ENCODE peak calls at places on chromosomes 12 and 14, in eight cellular contexts. C, I, M, D, Z, T, P and L are unnamed samples.

GRCh38 chr14:93749081-93749430 is 39.2 kb downstream of the PRIMA1 start:
- DNase-seq in C (no peak), I (no peak), M (no peak), D (no peak), Z (no peak), T (no peak), P (no peak), L (no peak)

GRCh38 chr12:110906088-110906487 is 14.3 kb downstream of the MYL2 start:
- DNase-seq in C (no peak), I (peak; percentile 6), M (no peak), D (no peak), Z (no peak), T (no peak), P (no peak), L (no peak)

GRCh38 chr14:24232645-24233537 is at the start of gene GMPR2:
- DNase-seq in C (no peak), I (no peak), M (no peak), D (no peak), Z (no peak), T (no peak), P (no peak), L (no peak)

GRCh38 chr14:57302883-57303282 is 34.1 kb downstream of the AP5M1 start:
- DNase-seq in C (no peak), I (no peak), M (no peak), D (no peak), Z (no peak), T (peak; percentile 18), P (no peak), L (no peak)

GRCh38 chr14:58198086-58198485 is 1.9 kb upstream of the ACTR10 start:
- DNase-seq in C (no peak), I (no peak), M (no peak), D (no peak), Z (no peak), T (no peak), P (no peak), L (no peak)

GRCh38 chr12:131061041-131061806 is 107.5 kb downstream of the ADGRD1 start:
- DNase-seq in C (peak; percentile 57), I (no peak), M (no peak), D (no peak), Z (no peak), T (no peak), P (no peak), L (no peak)

GRCh38 chr12:110310754-110311153 is 29.7 kb downstream of the ATP2A2 start:
- DNase-seq in C (no peak), I (no peak), M (no peak), D (no peak), Z (no peak), T (no peak), P (no peak), L (no peak)

GRCh38 chr12:120231316-120232011 is 30.6 kb upstream of the RPLP0 start:
- DNase-seq in C (no peak), I (peak; percentile 59), M (peak; percentile 73), D (peak; percentile 93), Z (no peak), T (peak; percentile 86), P (peak; percentile 97), L (peak; percentile 52)

GRCh38 chr12:54479421-54479820 is 6.0 kb upstream of the GTSF1 start:
- DNase-seq in C (no peak), I (no peak), M (no peak), D (no peak), Z (no peak), T (peak; percentile 67), P (no peak), L (no peak)

GRCh38 chr14:104342435-104343293 is 204.3 kb downstream of the KIF26A start:
- DNase-seq in C (peak; percentile 60), I (no peak), M (peak; percentile 21), D (no peak), Z (peak; percentile 68), T (no peak), P (no peak), L (peak; percentile 6)

GRCh38 chr12:117412465-117413190 is 51.2 kb upstream of the NOS1 start:
- DNase-seq in C (peak; percentile 36), I (peak; percentile 58), M (no peak), D (no peak), Z (no peak), T (no peak), P (no peak), L (no peak)

GRCh38 chr12:59322473-59322872 is 273.4 kb upstream of the SLC16A7 start:
- DNase-seq in C (no peak), I (peak; percentile 19), M (peak; percentile 70), D (no peak), Z (no peak), T (no peak), P (no peak), L (no peak)

DNA sequence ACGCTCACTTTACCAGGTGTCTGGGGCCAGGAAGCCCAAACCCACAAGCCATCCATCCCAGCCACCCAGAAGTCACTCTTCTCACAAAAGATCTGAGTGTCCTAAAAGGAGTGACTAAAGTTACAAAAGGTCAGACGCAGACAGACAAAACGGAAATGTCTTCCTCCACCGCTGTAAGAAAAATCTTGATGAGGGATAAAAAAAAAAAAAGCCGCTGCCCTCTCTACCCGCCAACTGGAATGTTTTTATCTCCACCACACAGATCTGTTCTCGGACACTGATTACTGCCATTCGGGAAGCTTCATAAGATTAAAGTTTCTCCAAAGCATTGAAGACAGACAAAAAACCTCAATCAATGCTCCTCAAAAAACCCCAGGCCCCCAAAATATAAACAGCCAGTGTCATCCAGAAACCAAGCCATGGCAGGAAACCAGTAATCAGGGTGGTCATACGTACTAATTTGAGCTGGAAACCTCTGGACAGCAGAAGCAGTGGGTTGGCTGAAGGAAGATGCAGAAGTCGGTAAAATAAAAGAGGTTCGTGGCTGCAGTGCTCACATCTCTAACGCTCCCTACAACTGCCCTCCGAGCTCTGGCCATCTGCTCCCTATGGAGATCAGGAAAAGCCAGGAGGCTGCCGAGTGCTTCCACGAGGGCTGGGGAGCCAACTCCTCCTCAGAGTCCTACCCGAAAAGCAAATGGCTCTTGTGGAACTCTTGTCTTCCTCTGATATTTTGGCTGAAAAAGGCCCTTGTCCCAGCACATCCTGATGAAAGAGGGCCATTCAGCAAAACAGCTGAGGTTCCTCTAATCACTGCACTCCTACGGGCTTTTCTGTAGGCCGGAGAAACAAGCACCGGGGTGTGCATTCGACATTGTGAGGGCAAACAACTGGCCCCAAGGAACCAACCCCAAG is 30.3 kb downstream of the SSH1 start:
- DNase-seq in C (no peak), I (no peak), M (no peak), D (peak; percentile 58), Z (no peak), T (peak; percentile 69), P (no peak), L (no peak)
- H3K27ac ChIP-seq in C (peak overlapping the region; percentile 86), I (peak overlapping the region; percentile 90), M (peak overlapping the region; percentile 86), D (peak overlapping the region; percentile 100), Z (peak overlapping the region; percentile 72), T (peak overlapping the region; percentile 80), P (no peak overlapping the region), L (no peak overlapping the region)

DNA sequence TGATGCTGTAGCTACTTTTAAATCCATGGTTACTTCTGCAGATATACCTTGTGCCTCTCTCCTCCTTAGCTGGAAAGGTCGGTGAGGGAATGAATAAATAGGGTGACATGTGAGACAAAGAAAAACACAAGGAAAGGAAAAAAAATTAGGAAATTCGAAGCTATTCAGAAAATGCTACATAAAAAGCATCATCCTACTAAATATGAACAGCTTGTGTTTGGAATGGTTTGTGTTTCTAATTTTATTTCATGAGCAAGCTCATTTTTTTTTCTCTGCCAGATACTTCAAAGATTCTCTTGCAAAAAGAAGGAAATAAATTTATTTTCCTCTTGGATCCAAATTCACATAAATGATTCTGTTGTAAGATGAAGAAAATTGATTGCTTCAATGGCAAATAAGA is 186.3 kb upstream of the NUDT4 start:
- DNase-seq in C (no peak), I (no peak), M (no peak), D (no peak), Z (no peak), T (no peak), P (no peak), L (no peak)
- H3K27ac ChIP-seq in C (no peak overlapping the region), I (no peak overlapping the region), M (peak overlapping the region; percentile 36), D (no peak overlapping the region), Z (no peak overlapping the region), T (no peak overlapping the region), P (no peak overlapping the region), L (no peak overlapping the region)

DNA sequence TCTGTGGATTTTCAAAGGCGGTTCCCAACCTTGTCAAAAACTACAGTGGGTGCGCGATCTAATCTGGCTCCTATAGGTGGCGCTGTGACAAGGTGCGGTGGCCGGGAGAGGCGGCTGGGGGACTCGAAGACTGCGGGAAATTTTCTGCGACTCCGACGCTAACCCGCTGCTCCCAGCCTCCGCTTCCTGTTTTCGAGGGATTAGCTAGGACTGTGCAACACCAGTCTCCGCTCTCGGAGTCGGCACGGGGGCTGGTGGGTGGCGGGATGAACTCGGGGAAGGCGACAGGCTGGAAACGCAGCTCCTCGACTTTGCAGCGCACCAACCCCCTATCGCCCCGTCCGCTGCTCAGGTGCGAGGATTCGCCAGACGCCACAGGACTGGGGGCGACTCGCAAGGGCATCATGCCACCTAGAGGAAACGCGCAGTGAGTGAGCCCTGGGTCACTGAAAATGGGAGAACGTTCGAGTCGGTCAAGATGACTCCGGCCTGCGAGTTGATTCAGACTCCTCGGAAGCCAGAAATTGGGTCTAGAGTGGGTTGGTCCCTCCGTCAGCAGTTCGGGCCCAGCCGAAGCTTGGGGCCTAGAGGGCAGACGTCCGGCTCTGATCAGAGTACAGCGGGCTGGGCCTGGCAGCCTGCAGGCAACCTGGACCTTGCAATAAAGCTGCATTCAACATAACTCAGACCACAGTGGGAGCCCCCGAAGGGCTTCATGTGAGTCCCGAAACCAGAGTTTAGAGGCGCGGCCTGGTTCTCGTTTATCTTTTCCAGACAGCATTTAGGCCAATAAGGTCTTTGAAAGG is 5.5 kb upstream of the PAX9 start:
- DNase-seq in C (peak; percentile 67), I (no peak), M (no peak), D (no peak), Z (peak; percentile 90), T (no peak), P (no peak), L (no peak)
- H3K27ac ChIP-seq in C (no peak overlapping the region), I (no peak overlapping the region), M (no peak overlapping the region), D (no peak overlapping the region), Z (no peak overlapping the region), T (no peak overlapping the region), P (no peak overlapping the region), L (no peak overlapping the region)

GRCh38 chr14:105908481-105908911 is 382.1 kb downstream of the TMEM121 start:
- DNase-seq in C (no peak), I (no peak), M (no peak), D (no peak), Z (no peak), T (no peak), P (no peak), L (no peak)

GRCh38 chr14:105909046-105909827 is 382.9 kb downstream of the TMEM121 start:
- DNase-seq in C (no peak), I (no peak), M (no peak), D (no peak), Z (no peak), T (no peak), P (no peak), L (no peak)

GRCh38 chr14:105907276-105907675 is 380.9 kb downstream of the TMEM121 start:
- DNase-seq in C (no peak), I (no peak), M (no peak), D (no peak), Z (no peak), T (no peak), P (no peak), L (no peak)

GRCh38 chr14:105910426-105910825 is 384.0 kb downstream of the TMEM121 start:
- DNase-seq in C (no peak), I (no peak), M (no peak), D (no peak), Z (no peak), T (no peak), P (no peak), L (no peak)

DNA sequence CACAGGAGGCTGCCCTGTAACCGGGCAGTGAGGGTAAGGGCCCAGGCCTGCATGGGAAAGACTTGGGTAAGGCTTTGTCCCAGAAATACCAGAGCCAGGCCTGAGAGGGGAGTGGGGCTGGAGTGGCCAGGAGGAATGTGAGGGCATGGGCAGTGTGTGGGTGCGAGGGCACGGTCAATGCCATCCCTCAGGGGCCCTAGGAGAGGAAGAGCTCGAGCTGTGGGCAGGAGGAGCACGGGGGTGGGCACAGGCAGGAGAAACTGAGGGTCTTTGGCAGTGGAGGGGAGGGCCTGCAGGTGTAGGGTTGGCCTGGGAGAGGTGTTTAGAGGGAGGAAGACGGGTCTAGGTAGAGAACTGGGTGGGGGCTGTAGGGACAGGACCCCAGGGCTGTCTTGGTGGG is 381.6 kb downstream of the TMEM121 start:
- DNase-seq in C (no peak), I (no peak), M (no peak), D (no peak), Z (no peak), T (no peak), P (no peak), L (no peak)
- H3K27ac ChIP-seq in C (no peak overlapping the region), I (no peak overlapping the region), M (no peak overlapping the region), D (no peak overlapping the region), Z (no peak overlapping the region), T (no peak overlapping the region), P (no peak overlapping the region), L (no peak overlapping the region)